ENCODE peak calls at places on chromosome 7, in nine cellular contexts. One of them, this sample, is unnamed.

GRCh38 chr7:106987777-106988176 is 56.7 kb upstream of the PRKAR2B start:
- DNase-seq in fibroblast of lung: no peak
- DNase-seq in GM13977: no peak
- DNase-seq in stimulated activated naive CD8-positive, alpha-beta T cell treated with anti-CD3 and anti-CD28 coated beads, Interleukin-15, Interleukin-2, amounts not matched to agents 100 U/mL and 50 U/mL, for 24 hours: no peak
- DNase-seq in RPMI8226: no peak
- DNase-seq in HCT116: no peak
- DNase-seq in upper lobe of right lung: no peak
- DNase-seq in stimulated activated CD8-positive, alpha-beta memory T cell treated with anti-CD3 and anti-CD28 coated beads, Interleukin-4, amount 100 ng/mL, for 24 hours: no peak
- DNase-seq in OCI-LY7: no peak
- DNase-seq in this sample: no peak

GRCh38 chr7:147813316-147813715 is 777.2 kb upstream of the C7orf33 start:
- DNase-seq in OCI-LY7: no peak
- DNase-seq in HCT116: no peak
- DNase-seq in stimulated activated CD8-positive, alpha-beta memory T cell treated with anti-CD3 and anti-CD28 coated beads, Interleukin-4, amount 100 ng/mL, for 24 hours: no peak
- DNase-seq in upper lobe of right lung: no peak
- DNase-seq in stimulated activated naive CD8-positive, alpha-beta T cell treated with anti-CD3 and anti-CD28 coated beads, Interleukin-15, Interleukin-2, amounts not matched to agents 100 U/mL and 50 U/mL, for 24 hours: no peak
- DNase-seq in GM13977: no peak
- DNase-seq in fibroblast of lung: no peak
- DNase-seq in RPMI8226: no peak
- DNase-seq in this sample: no peak

GRCh38 chr7:23893942-23894890 is 184.2 kb downstream of the STK31 start:
- DNase-seq in upper lobe of right lung: no peak
- DNase-seq in OCI-LY7: no peak
- DNase-seq in stimulated activated naive CD8-positive, alpha-beta T cell treated with anti-CD3 and anti-CD28 coated beads, Interleukin-15, Interleukin-2, amounts not matched to agents 100 U/mL and 50 U/mL, for 24 hours: peak; percentile 69
- DNase-seq in GM13977: no peak
- DNase-seq in stimulated activated CD8-positive, alpha-beta memory T cell treated with anti-CD3 and anti-CD28 coated beads, Interleukin-4, amount 100 ng/mL, for 24 hours: peak; percentile 19
- DNase-seq in fibroblast of lung: no peak
- DNase-seq in HCT116: no peak
- DNase-seq in RPMI8226: peak; percentile 65
- DNase-seq in this sample: no peak

GRCh38 chr7:13687500-13687899 is 302.0 kb downstream of the ETV1 start:
- DNase-seq in stimulated activated naive CD8-positive, alpha-beta T cell treated with anti-CD3 and anti-CD28 coated beads, Interleukin-15, Interleukin-2, amounts not matched to agents 100 U/mL and 50 U/mL, for 24 hours: no peak
- DNase-seq in fibroblast of lung: no peak
- DNase-seq in OCI-LY7: no peak
- DNase-seq in stimulated activated CD8-positive, alpha-beta memory T cell treated with anti-CD3 and anti-CD28 coated beads, Interleukin-4, amount 100 ng/mL, for 24 hours: no peak
- DNase-seq in GM13977: no peak
- DNase-seq in RPMI8226: no peak
- DNase-seq in upper lobe of right lung: no peak
- DNase-seq in HCT116: no peak
- DNase-seq in this sample: no peak

GRCh38 chr7:133854739-133855138 is 272.4 kb upstream of the LRGUK start:
- DNase-seq in stimulated activated naive CD8-positive, alpha-beta T cell treated with anti-CD3 and anti-CD28 coated beads, Interleukin-15, Interleukin-2, amounts not matched to agents 100 U/mL and 50 U/mL, for 24 hours: no peak
- DNase-seq in stimulated activated CD8-positive, alpha-beta memory T cell treated with anti-CD3 and anti-CD28 coated beads, Interleukin-4, amount 100 ng/mL, for 24 hours: no peak
- DNase-seq in RPMI8226: peak; percentile 49
- DNase-seq in fibroblast of lung: peak; percentile 75
- DNase-seq in upper lobe of right lung: no peak
- DNase-seq in HCT116: peak; percentile 8
- DNase-seq in OCI-LY7: peak; percentile 33
- DNase-seq in GM13977: peak; percentile 35
- DNase-seq in this sample: peak; percentile 9

GRCh38 chr7:78090616-78091015 is 292.0 kb downstream of the PHTF2 start:
- DNase-seq in OCI-LY7: peak; percentile 3
- DNase-seq in HCT116: no peak
- DNase-seq in fibroblast of lung: peak; percentile 4
- DNase-seq in GM13977: no peak
- DNase-seq in stimulated activated CD8-positive, alpha-beta memory T cell treated with anti-CD3 and anti-CD28 coated beads, Interleukin-4, amount 100 ng/mL, for 24 hours: no peak
- DNase-seq in RPMI8226: no peak
- DNase-seq in upper lobe of right lung: no peak
- DNase-seq in stimulated activated naive CD8-positive, alpha-beta T cell treated with anti-CD3 and anti-CD28 coated beads, Interleukin-15, Interleukin-2, amounts not matched to agents 100 U/mL and 50 U/mL, for 24 hours: no peak
- DNase-seq in this sample: no peak

GRCh38 chr7:158479021-158479679 is 108.5 kb downstream of the PTPRN2 start:
- DNase-seq in stimulated activated CD8-positive, alpha-beta memory T cell treated with anti-CD3 and anti-CD28 coated beads, Interleukin-4, amount 100 ng/mL, for 24 hours: no peak
- DNase-seq in GM13977: no peak
- DNase-seq in stimulated activated naive CD8-positive, alpha-beta T cell treated with anti-CD3 and anti-CD28 coated beads, Interleukin-15, Interleukin-2, amounts not matched to agents 100 U/mL and 50 U/mL, for 24 hours: no peak
- DNase-seq in RPMI8226: no peak
- DNase-seq in OCI-LY7: no peak
- DNase-seq in upper lobe of right lung: no peak
- DNase-seq in HCT116: no peak
- DNase-seq in fibroblast of lung: no peak
- DNase-seq in this sample: no peak

GRCh38 chr7:112449353-112449752 is 907 bp upstream of the IFRD1 start:
- DNase-seq in GM13977: peak; percentile 24
- DNase-seq in fibroblast of lung: no peak
- DNase-seq in stimulated activated naive CD8-positive, alpha-beta T cell treated with anti-CD3 and anti-CD28 coated beads, Interleukin-15, Interleukin-2, amounts not matched to agents 100 U/mL and 50 U/mL, for 24 hours: peak; percentile 34
- DNase-seq in stimulated activated CD8-positive, alpha-beta memory T cell treated with anti-CD3 and anti-CD28 coated beads, Interleukin-4, amount 100 ng/mL, for 24 hours: peak; percentile 15
- DNase-seq in HCT116: peak; percentile 59
- DNase-seq in OCI-LY7: peak; percentile 4
- DNase-seq in RPMI8226: peak; percentile 29
- DNase-seq in upper lobe of right lung: no peak
- DNase-seq in this sample: peak; percentile 27

GRCh38 chr7:2440608-2441245 is 35.5 kb downstream of the GRIFIN start:
- DNase-seq in stimulated activated naive CD8-positive, alpha-beta T cell treated with anti-CD3 and anti-CD28 coated beads, Interleukin-15, Interleukin-2, amounts not matched to agents 100 U/mL and 50 U/mL, for 24 hours: no peak
- DNase-seq in HCT116: no peak
- DNase-seq in GM13977: no peak
- DNase-seq in fibroblast of lung: no peak
- DNase-seq in RPMI8226: no peak
- DNase-seq in stimulated activated CD8-positive, alpha-beta memory T cell treated with anti-CD3 and anti-CD28 coated beads, Interleukin-4, amount 100 ng/mL, for 24 hours: no peak
- DNase-seq in upper lobe of right lung: no peak
- DNase-seq in OCI-LY7: no peak
- DNase-seq in this sample: no peak

GRCh38 chr7:78576196-78576595 is 777.6 kb downstream of the PHTF2 start:
- DNase-seq in GM13977: no peak
- DNase-seq in stimulated activated CD8-positive, alpha-beta memory T cell treated with anti-CD3 and anti-CD28 coated beads, Interleukin-4, amount 100 ng/mL, for 24 hours: no peak
- DNase-seq in upper lobe of right lung: no peak
- DNase-seq in fibroblast of lung: no peak
- DNase-seq in OCI-LY7: no peak
- DNase-seq in RPMI8226: no peak
- DNase-seq in HCT116: no peak
- DNase-seq in stimulated activated naive CD8-positive, alpha-beta T cell treated with anti-CD3 and anti-CD28 coated beads, Interleukin-15, Interleukin-2, amounts not matched to agents 100 U/mL and 50 U/mL, for 24 hours: no peak
- DNase-seq in this sample: no peak

GRCh38 chr7:50331564-50332208 is 27.2 kb downstream of the IKZF1 start:
- DNase-seq in GM13977: peak; percentile 63
- DNase-seq in fibroblast of lung: no peak
- DNase-seq in OCI-LY7: peak; percentile 74
- DNase-seq in stimulated activated CD8-positive, alpha-beta memory T cell treated with anti-CD3 and anti-CD28 coated beads, Interleukin-4, amount 100 ng/mL, for 24 hours: no peak
- DNase-seq in upper lobe of right lung: no peak
- DNase-seq in stimulated activated naive CD8-positive, alpha-beta T cell treated with anti-CD3 and anti-CD28 coated beads, Interleukin-15, Interleukin-2, amounts not matched to agents 100 U/mL and 50 U/mL, for 24 hours: no peak
- DNase-seq in HCT116: no peak
- DNase-seq in RPMI8226: no peak
- DNase-seq in this sample: peak; percentile 73

GRCh38 chr7:151231964-151232271 is 365 bp upstream of the CHPF2 start:
- DNase-seq in GM13977: no peak
- DNase-seq in stimulated activated naive CD8-positive, alpha-beta T cell treated with anti-CD3 and anti-CD28 coated beads, Interleukin-15, Interleukin-2, amounts not matched to agents 100 U/mL and 50 U/mL, for 24 hours: no peak
- DNase-seq in upper lobe of right lung: no peak
- DNase-seq in fibroblast of lung: no peak
- DNase-seq in stimulated activated CD8-positive, alpha-beta memory T cell treated with anti-CD3 and anti-CD28 coated beads, Interleukin-4, amount 100 ng/mL, for 24 hours: no peak
- DNase-seq in OCI-LY7: peak; percentile 24
- DNase-seq in HCT116: no peak
- DNase-seq in RPMI8226: peak; percentile 37
- DNase-seq in this sample: no peak

GRCh38 chr7:69661342-69661741 is 63.1 kb downstream of the AUTS2 start:
- DNase-seq in OCI-LY7: no peak
- DNase-seq in GM13977: peak; percentile 21
- DNase-seq in stimulated activated naive CD8-positive, alpha-beta T cell treated with anti-CD3 and anti-CD28 coated beads, Interleukin-15, Interleukin-2, amounts not matched to agents 100 U/mL and 50 U/mL, for 24 hours: no peak
- DNase-seq in HCT116: no peak
- DNase-seq in stimulated activated CD8-positive, alpha-beta memory T cell treated with anti-CD3 and anti-CD28 coated beads, Interleukin-4, amount 100 ng/mL, for 24 hours: no peak
- DNase-seq in RPMI8226: no peak
- DNase-seq in upper lobe of right lung: no peak
- DNase-seq in fibroblast of lung: no peak
- DNase-seq in this sample: no peak

GRCh38 chr7:7563269-7563668 is 3.4 kb upstream of the MIOS start:
- DNase-seq in upper lobe of right lung: no peak
- DNase-seq in HCT116: no peak
- DNase-seq in fibroblast of lung: no peak
- DNase-seq in stimulated activated naive CD8-positive, alpha-beta T cell treated with anti-CD3 and anti-CD28 coated beads, Interleukin-15, Interleukin-2, amounts not matched to agents 100 U/mL and 50 U/mL, for 24 hours: no peak
- DNase-seq in stimulated activated CD8-positive, alpha-beta memory T cell treated with anti-CD3 and anti-CD28 coated beads, Interleukin-4, amount 100 ng/mL, for 24 hours: no peak
- DNase-seq in RPMI8226: no peak
- DNase-seq in GM13977: no peak
- DNase-seq in OCI-LY7: no peak
- DNase-seq in this sample: no peak